ENCODE peak calls at places on chromosomes 12 and 14, in five cellular contexts. One of them, this sample, is unnamed.

GRCh38 chr14:54148251-54148650 is 191.6 kb upstream of the BMP4 start:
- DNase-seq in A549: no peak
- DNase-seq in heart left ventricle: no peak
- DNase-seq in prostate gland: no peak
- DNase-seq in body of pancreas: no peak
- DNase-seq in this sample: no peak

GRCh38 chr14:24226477-24226876 is 5.7 kb downstream of the NEDD8 start:
- DNase-seq in A549: no peak
- DNase-seq in body of pancreas: no peak
- DNase-seq in prostate gland: no peak
- DNase-seq in heart left ventricle: no peak
- DNase-seq in this sample: no peak

GRCh38 chr14:68535404-68536024 is 257.4 kb downstream of the ZFP36L1 start:
- DNase-seq in prostate gland: no peak
- DNase-seq in A549: no peak
- DNase-seq in body of pancreas: no peak
- DNase-seq in heart left ventricle: no peak
- DNase-seq in this sample: no peak

GRCh38 chr14:106024983-106025604 is 498.7 kb downstream of the TMEM121 start:
- DNase-seq in prostate gland: no peak
- DNase-seq in heart left ventricle: peak; percentile 43
- DNase-seq in A549: no peak
- DNase-seq in body of pancreas: no peak
- DNase-seq in this sample: no peak

GRCh38 chr12:53849113-53849512 is 89.5 kb upstream of the HOXC13 start:
- DNase-seq in body of pancreas: no peak
- DNase-seq in heart left ventricle: no peak
- DNase-seq in A549: no peak
- DNase-seq in prostate gland: no peak
- DNase-seq in this sample: no peak

GRCh38 chr14:69039287-69039628 is 60.2 kb upstream of the ACTN1 start:
- DNase-seq in heart left ventricle: no peak
- DNase-seq in A549: peak; percentile 44
- DNase-seq in prostate gland: no peak
- DNase-seq in body of pancreas: no peak
- DNase-seq in this sample: no peak

GRCh38 chr12:88242161-88242925 is 100.2 kb downstream of the TMTC3 start:
- DNase-seq in A549: peak; percentile 31
- DNase-seq in prostate gland: no peak
- DNase-seq in body of pancreas: no peak
- DNase-seq in heart left ventricle: no peak
- DNase-seq in this sample: no peak

GRCh38 chr12:99387661-99388060 is 259.9 kb upstream of the GARIN6 start:
- DNase-seq in heart left ventricle: no peak
- DNase-seq in body of pancreas: no peak
- DNase-seq in A549: no peak
- DNase-seq in prostate gland: no peak
- DNase-seq in this sample: no peak

GRCh38 chr14:75562048-75562447 is 16.4 kb upstream of the FLVCR2 start:
- DNase-seq in prostate gland: no peak
- DNase-seq in A549: no peak
- DNase-seq in body of pancreas: no peak
- DNase-seq in heart left ventricle: no peak
- DNase-seq in this sample: no peak

GRCh38 chr14:24259282-24260025 is 3.5 kb downstream of the TGM1 start:
- DNase-seq in A549: no peak
- DNase-seq in heart left ventricle: no peak
- DNase-seq in body of pancreas: peak; percentile 82
- DNase-seq in prostate gland: peak; percentile 29
- DNase-seq in this sample: peak; percentile 79

GRCh38 chr12:46839232-46839631 is 13.4 kb upstream of the SLC38A4 start:
- DNase-seq in prostate gland: no peak
- DNase-seq in body of pancreas: no peak
- DNase-seq in A549: no peak
- DNase-seq in heart left ventricle: no peak
- DNase-seq in this sample: no peak

GRCh38 chr12:133129368-133130037 is 571 bp downstream of the ZNF891 start:
- DNase-seq in prostate gland: no peak
- DNase-seq in A549: no peak
- DNase-seq in body of pancreas: no peak
- DNase-seq in heart left ventricle: no peak
- DNase-seq in this sample: peak; percentile 3

GRCh38 chr12:29072631-29073030 is 76.4 kb upstream of the FAR2 start:
- DNase-seq in heart left ventricle: no peak
- DNase-seq in prostate gland: no peak
- DNase-seq in A549: no peak
- DNase-seq in body of pancreas: no peak
- DNase-seq in this sample: no peak

GRCh38 chr14:67456732-67457131 is 31.8 kb downstream of the TMEM229B start:
- DNase-seq in heart left ventricle: no peak
- DNase-seq in body of pancreas: no peak
- DNase-seq in prostate gland: no peak
- DNase-seq in A549: no peak
- DNase-seq in this sample: no peak

GRCh38 chr12:121465921-121466799 is 66.2 kb downstream of the RNF34 start:
- DNase-seq in body of pancreas: no peak
- DNase-seq in heart left ventricle: peak; percentile 77
- DNase-seq in prostate gland: no peak
- DNase-seq in A549: peak; percentile 43
- DNase-seq in this sample: no peak

GRCh38 chr12:121748571-121749265 is 36.2 kb downstream of the TMEM120B start:
- DNase-seq in heart left ventricle: no peak
- DNase-seq in A549: peak; percentile 85
- DNase-seq in prostate gland: no peak
- DNase-seq in body of pancreas: no peak
- DNase-seq in this sample: no peak

GRCh38 chr12:76310110-76310509 is 38.1 kb downstream of the BBS10 start:
- DNase-seq in prostate gland: no peak
- DNase-seq in heart left ventricle: no peak
- DNase-seq in body of pancreas: no peak
- DNase-seq in A549: peak; percentile 26
- DNase-seq in this sample: no peak

GRCh38 chr12:94867066-94867855 is 136.2 kb downstream of the NDUFA12 start:
- DNase-seq in heart left ventricle: no peak
- DNase-seq in body of pancreas: no peak
- DNase-seq in A549: no peak
- DNase-seq in prostate gland: no peak
- DNase-seq in this sample: peak; percentile 60

GRCh38 chr14:97412933-97413574 is 615.9 kb downstream of the VRK1 start:
- DNase-seq in prostate gland: no peak
- DNase-seq in heart left ventricle: no peak
- DNase-seq in body of pancreas: no peak
- DNase-seq in A549: no peak
- DNase-seq in this sample: no peak

GRCh38 chr12:53664191-53664590 is 11.7 kb downstream of the ATP5MC2 start:
- DNase-seq in prostate gland: no peak
- DNase-seq in body of pancreas: no peak
- DNase-seq in A549: no peak
- DNase-seq in heart left ventricle: no peak
- DNase-seq in this sample: no peak

GRCh38 chr12:23887055-23887835 is 62.2 kb downstream of the SOX5 start:
- DNase-seq in prostate gland: no peak
- DNase-seq in A549: no peak
- DNase-seq in heart left ventricle: no peak
- DNase-seq in body of pancreas: peak; percentile 13
- DNase-seq in this sample: no peak

GRCh38 chr14:104803280-104803915 is 2.5 kb downstream of the ZBTB42 start:
- DNase-seq in body of pancreas: peak; percentile 10
- DNase-seq in prostate gland: no peak
- DNase-seq in heart left ventricle: peak; percentile 49
- DNase-seq in A549: no peak
- DNase-seq in this sample: no peak

GRCh38 chr14:90676356-90676755 is 139.9 kb downstream of the TTC7B start:
- DNase-seq in A549: no peak
- DNase-seq in heart left ventricle: no peak
- DNase-seq in body of pancreas: no peak
- DNase-seq in prostate gland: no peak
- DNase-seq in this sample: no peak

GRCh38 chr14:90678846-90679362 is 137.3 kb downstream of the TTC7B start:
- DNase-seq in body of pancreas: no peak
- DNase-seq in prostate gland: no peak
- DNase-seq in A549: no peak
- DNase-seq in heart left ventricle: no peak
- DNase-seq in this sample: no peak

GRCh38 chr14:90676859-90677258 is 139.4 kb downstream of the TTC7B start:
- DNase-seq in A549: no peak
- DNase-seq in body of pancreas: no peak
- DNase-seq in prostate gland: no peak
- DNase-seq in heart left ventricle: no peak
- DNase-seq in this sample: no peak

GRCh38 chr14:90678420-90678819 is 137.8 kb downstream of the TTC7B start:
- DNase-seq in prostate gland: no peak
- DNase-seq in heart left ventricle: no peak
- DNase-seq in body of pancreas: no peak
- DNase-seq in A549: no peak
- DNase-seq in this sample: no peak

GRCh38 chr14:90677484-90678045 is 138.7 kb downstream of the TTC7B start:
- DNase-seq in prostate gland: no peak
- DNase-seq in body of pancreas: no peak
- DNase-seq in A549: no peak
- DNase-seq in heart left ventricle: no peak
- DNase-seq in this sample: no peak
- TF ChIP-seq CTCF in prostate gland: no peak
- TF ChIP-seq CTCF in body of pancreas: no peak
- TF ChIP-seq CTCF in A549: no peak
- TF ChIP-seq CTCF in heart left ventricle: no peak
- TF ChIP-seq CTCF in this sample: no peak

GRCh38 chr14:73252491-73253322 is 15.4 kb downstream of the PAPLN start:
- DNase-seq in prostate gland: no peak
- DNase-seq in heart left ventricle: no peak
- DNase-seq in body of pancreas: no peak
- DNase-seq in A549: no peak
- DNase-seq in this sample: no peak
- TF ChIP-seq POLR2A in prostate gland: no peak
- TF ChIP-seq POLR2A in heart left ventricle: no peak
- TF ChIP-seq POLR2A in body of pancreas: no peak
- TF ChIP-seq POLR2A in A549: no peak
- TF ChIP-seq POLR2A in this sample: no peak

DNA sequence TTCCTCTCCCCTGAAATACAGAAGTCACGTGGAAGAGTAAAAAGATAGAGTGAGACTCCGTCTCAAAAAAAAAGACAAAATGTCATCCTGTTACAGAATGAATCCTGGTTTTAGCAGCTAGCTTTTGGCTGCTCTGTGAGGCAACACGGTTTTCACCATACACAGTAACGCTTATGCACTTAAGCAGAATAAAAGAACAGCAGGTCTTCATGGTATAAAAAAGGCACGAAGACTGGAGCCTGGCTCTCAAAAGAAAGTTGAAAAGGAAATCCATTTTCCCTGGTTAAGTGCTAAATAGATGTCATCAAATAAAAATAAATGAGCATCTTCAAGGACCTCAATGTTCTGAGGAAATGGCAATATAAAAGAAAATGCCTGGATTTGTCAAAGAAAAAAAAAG is 444.1 kb downstream of the IPO8 start:
- DNase-seq in heart left ventricle: no peak
- DNase-seq in body of pancreas: no peak
- DNase-seq in A549: no peak
- DNase-seq in prostate gland: no peak
- DNase-seq in this sample: no peak
- TF ChIP-seq CTCF in heart left ventricle: no peak
- TF ChIP-seq CTCF in body of pancreas: no peak
- TF ChIP-seq CTCF in A549: no peak
- TF ChIP-seq CTCF in prostate gland: no peak
- TF ChIP-seq CTCF in this sample: no peak

GRCh38 chr14:61381589-61381988 is 60.2 kb downstream of the PRKCH start:
- DNase-seq in heart left ventricle: no peak
- DNase-seq in body of pancreas: peak; percentile 62
- DNase-seq in A549: no peak
- DNase-seq in prostate gland: no peak
- DNase-seq in this sample: peak; percentile 34
- TF ChIP-seq POLR2A in heart left ventricle: no peak
- TF ChIP-seq POLR2A in body of pancreas: no peak
- TF ChIP-seq POLR2A in A549: no peak
- TF ChIP-seq POLR2A in prostate gland: no peak
- TF ChIP-seq POLR2A in this sample: no peak

GRCh38 chr12:43551971-43552559 is at the start of gene ADAMTS20:
- DNase-seq in body of pancreas: no peak
- DNase-seq in heart left ventricle: no peak
- DNase-seq in A549: no peak
- DNase-seq in prostate gland: no peak
- DNase-seq in this sample: no peak

GRCh38 chr12:43550831-43551270 is 1.2 kb downstream of the ADAMTS20 start:
- DNase-seq in body of pancreas: no peak
- DNase-seq in A549: no peak
- DNase-seq in heart left ventricle: no peak
- DNase-seq in prostate gland: no peak
- DNase-seq in this sample: no peak

GRCh38 chr12:43556057-43556456 is 4.1 kb upstream of the ADAMTS20 start:
- DNase-seq in A549: no peak
- DNase-seq in prostate gland: no peak
- DNase-seq in heart left ventricle: no peak
- DNase-seq in body of pancreas: no peak
- DNase-seq in this sample: no peak

DNA sequence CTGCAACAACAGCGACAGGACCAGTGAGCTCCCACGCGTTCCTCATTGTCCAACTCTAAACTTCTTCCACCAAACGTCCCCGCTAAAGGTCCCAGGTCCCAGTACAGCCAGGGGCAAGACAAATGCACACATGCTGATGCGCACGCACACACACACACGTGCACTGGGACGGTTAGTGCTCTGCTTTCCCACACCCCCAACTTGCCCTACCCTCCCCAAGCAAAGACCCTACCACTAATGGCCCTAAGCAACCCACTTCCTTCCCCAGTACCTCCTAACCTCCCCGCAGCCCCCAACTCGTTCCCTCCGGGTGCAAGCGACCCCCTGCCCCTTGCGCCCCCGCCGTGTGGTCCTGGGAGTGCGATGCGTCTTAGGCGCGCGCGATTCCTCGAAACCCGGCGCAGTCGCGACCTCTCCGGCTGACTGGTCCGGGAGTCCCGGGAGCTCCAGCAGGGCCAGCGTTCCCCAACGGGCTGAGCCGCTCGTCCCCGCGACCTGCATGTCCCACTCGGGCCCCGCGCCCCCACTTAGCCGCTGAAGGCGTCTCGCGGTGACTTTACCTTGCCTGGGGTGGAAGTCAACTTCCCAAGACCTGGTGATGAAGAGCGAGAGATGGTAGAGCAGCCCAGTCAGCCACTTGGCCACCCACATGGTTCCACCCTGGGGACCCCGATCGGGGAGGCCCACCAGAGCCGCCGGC is 582 bp downstream of the ADAMTS20 start:
- DNase-seq in body of pancreas: no peak
- DNase-seq in heart left ventricle: peak; percentile 61
- DNase-seq in prostate gland: no peak
- DNase-seq in A549: no peak
- DNase-seq in this sample: no peak
- TF ChIP-seq CTCF in body of pancreas: no peak
- TF ChIP-seq CTCF in heart left ventricle: no peak
- TF ChIP-seq CTCF in prostate gland: no peak
- TF ChIP-seq CTCF in A549: no peak
- TF ChIP-seq CTCF in this sample: no peak

This sample was measured in thyroid gland.